ENCODE peak calls at places on chromosomes 12 and 14, in eight cellular contexts. L is GM23248, I is GM23338, P is hepatocyte, E is PC-3, A is HepG2, C is astrocyte, M is fibroblast of lung. F is an unnamed sample.

GRCh38 chr12:103130564-103130963 is 173.1 kb downstream of the ASCL1 start:
- DNase-seq in L (no peak), I (no peak), E (no peak), A (no peak), C (no peak), M (no peak), P (no peak), F (no peak)

GRCh38 chr12:21165048-21165447 is 34.1 kb downstream of the SLCO1B1 start:
- DNase-seq in M (no peak), E (no peak), C (no peak), L (no peak), I (no peak), P (no peak), A (no peak), F (no peak)

GRCh38 chr12:42172811-42173210 is 28.1 kb upstream of the GXYLT1 start:
- DNase-seq in A (no peak), P (no peak), L (no peak), C (no peak), M (no peak), I (no peak), E (no peak), F (no peak)

GRCh38 chr14:102419276-102419675 is 56.5 kb downstream of the TECPR2 start:
- DNase-seq in I (no peak), M (no peak), E (no peak), P (no peak), C (no peak), L (no peak), A (no peak), F (no peak)

GRCh38 chr12:77796775-77797174 is 33.9 kb upstream of the NAV3 start:
- DNase-seq in I (no peak), A (no peak), P (no peak), E (peak; percentile 70), M (peak; percentile 70), C (peak; percentile 75), L (peak; percentile 41), F (no peak)

GRCh38 chr12:3077572-3078081 is 448 bp downstream of the TSPAN9 start:
- DNase-seq in E (no peak), C (peak; percentile 28), M (peak; percentile 85), I (peak; percentile 42), P (peak; percentile 37), A (no peak), L (peak; percentile 47), F (no peak)

GRCh38 chr12:101892794-101893193 is 15.4 kb downstream of the DRAM1 start:
- DNase-seq in C (no peak), L (no peak), P (no peak), M (no peak), I (no peak), A (no peak), E (no peak), F (no peak)

GRCh38 chr14:46490150-46490769 is 161.3 kb downstream of the RPL10L start:
- DNase-seq in L (no peak), M (no peak), I (peak; percentile 80), C (peak; percentile 1), A (peak; percentile 2), E (peak; percentile 55), P (peak; percentile 60), F (peak; percentile 71)

GRCh38 chr12:121975029-121975428 is 46.7 kb upstream of the BCL7A start:
- DNase-seq in P (no peak), I (no peak), M (no peak), L (no peak), A (no peak), E (no peak), C (no peak), F (no peak)

GRCh38 chr14:101683365-101683764 is 78.1 kb upstream of the PPP2R5C start:
- DNase-seq in C (no peak), E (no peak), I (no peak), M (no peak), P (no peak), L (no peak), A (no peak), F (no peak)

GRCh38 chr12:2101798-2102197 is 49.0 kb downstream of the CACNA1C start:
- DNase-seq in M (no peak), L (peak; percentile 66), P (no peak), C (no peak), A (no peak), E (no peak), I (no peak), F (no peak)

GRCh38 chr12:101108130-101108529 is 101.9 kb downstream of the SLC5A8 start:
- DNase-seq in I (peak; percentile 45), P (no peak), E (no peak), C (no peak), M (no peak), A (peak; percentile 15), L (no peak), F (peak; percentile 9)

GRCh38 chr14:89121961-89122675 is 294.9 kb downstream of the FOXN3 start:
- DNase-seq in P (no peak), C (no peak), I (peak; percentile 89), E (no peak), A (no peak), M (no peak), L (no peak), F (no peak)

GRCh38 chr14:103141117-103141796 is 18.0 kb downstream of the TNFAIP2 start:
- DNase-seq in L (peak; percentile 60), E (peak; percentile 76), C (no peak), P (peak; percentile 46), M (peak; percentile 61), I (peak; percentile 97), A (peak; percentile 54), F (peak; percentile 45)

GRCh38 chr12:76757694-76758093 is 6.2 kb upstream of the ZDHHC17 start:
- DNase-seq in E (no peak), A (no peak), M (no peak), C (peak; percentile 25), I (no peak), P (no peak), L (peak; percentile 57), F (no peak)

GRCh38 chr14:60349663-60350365 is 100.8 kb downstream of the PPM1A start:
- DNase-seq in I (peak; percentile 83), E (peak; percentile 90), L (peak; percentile 70), A (peak; percentile 21), M (peak; percentile 71), P (peak; percentile 61), C (peak; percentile 19), F (peak; percentile 55)

DNA sequence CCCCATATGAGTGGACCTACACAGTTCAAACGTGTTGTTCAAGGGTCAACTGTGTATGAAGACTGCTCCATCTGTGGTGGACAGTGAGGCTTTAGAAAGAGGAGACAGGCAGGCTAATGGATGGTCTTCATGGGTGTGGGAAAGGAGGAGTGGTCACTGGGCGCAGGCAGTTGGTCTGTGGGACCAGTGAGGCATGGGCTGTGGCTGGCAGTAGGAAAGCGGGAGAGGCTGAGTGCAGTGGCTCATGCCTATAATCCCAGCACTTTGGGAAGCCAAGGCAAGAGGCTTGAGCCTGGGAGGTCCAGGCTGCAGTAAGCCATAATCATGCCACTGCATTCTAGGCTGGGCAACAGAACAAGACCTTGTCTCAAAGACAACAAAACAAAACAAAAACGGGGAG is 2.0 kb upstream of the NR4A1 start:
- DNase-seq in C (no peak), E (no peak), P (no peak), A (no peak), I (no peak), L (no peak), M (no peak), F (peak; percentile 5)
- H3K27me3 ChIP-seq in C (no peaks in the 10 kb centered on the region), E (no peaks in the 10 kb centered on the region), P (no peaks in the 10 kb centered on the region), A (no peaks in the 10 kb centered on the region), I (peaks cover 51% of the 10 kb centered on the region), L (no peaks in the 10 kb centered on the region), M (no peaks in the 10 kb centered on the region), F (no peaks in the 10 kb centered on the region)

GRCh38 chr12:11732760-11733159 is 83.3 kb downstream of the ETV6 start:
- DNase-seq in M (no peak), L (no peak), I (no peak), C (no peak), E (no peak), P (no peak), A (no peak), F (no peak)

GRCh38 chr12:11732023-11732422 is 82.5 kb downstream of the ETV6 start:
- DNase-seq in C (no peak), P (no peak), A (no peak), L (no peak), I (no peak), E (no peak), M (no peak), F (peak; percentile 72)

GRCh38 chr12:11730299-11731041 is 81.0 kb downstream of the ETV6 start:
- DNase-seq in L (no peak), I (peak; percentile 41), E (peak; percentile 74), M (no peak), C (no peak), A (no peak), P (peak; percentile 72), F (no peak)

GRCh38 chr12:11731042-11731357 is 81.5 kb downstream of the ETV6 start:
- DNase-seq in M (no peak), A (no peak), L (no peak), C (no peak), I (no peak), P (no peak), E (no peak), F (no peak)

GRCh38 chr12:11731455-11731854 is 82.0 kb downstream of the ETV6 start:
- DNase-seq in L (peak; percentile 64), C (peak; percentile 78), E (peak; percentile 54), I (no peak), P (no peak), A (no peak), M (no peak), F (peak; percentile 34)
- H2AFZ ChIP-seq in L (no peak overlapping the region), C (no peak overlapping the region), E (no peak overlapping the region), I (no peak overlapping the region), P (no peak overlapping the region), A (no peak overlapping the region), M (no peak overlapping the region), F (peak overlapping the region; percentile 38)

GRCh38 chr14:36509056-36509917 is 10.7 kb downstream of the NKX2-1 start:
- DNase-seq in A (no peak), C (no peak), P (no peak), M (no peak), E (no peak), I (peak; percentile 42), L (no peak), F (no peak)
- TF ChIP-seq EZH2 in A (no peak), C (no peak), P (peak; percentile 91), M (no peak), E (no peak), I (peak; percentile 80), L (no peak), F (no peak)

DNA sequence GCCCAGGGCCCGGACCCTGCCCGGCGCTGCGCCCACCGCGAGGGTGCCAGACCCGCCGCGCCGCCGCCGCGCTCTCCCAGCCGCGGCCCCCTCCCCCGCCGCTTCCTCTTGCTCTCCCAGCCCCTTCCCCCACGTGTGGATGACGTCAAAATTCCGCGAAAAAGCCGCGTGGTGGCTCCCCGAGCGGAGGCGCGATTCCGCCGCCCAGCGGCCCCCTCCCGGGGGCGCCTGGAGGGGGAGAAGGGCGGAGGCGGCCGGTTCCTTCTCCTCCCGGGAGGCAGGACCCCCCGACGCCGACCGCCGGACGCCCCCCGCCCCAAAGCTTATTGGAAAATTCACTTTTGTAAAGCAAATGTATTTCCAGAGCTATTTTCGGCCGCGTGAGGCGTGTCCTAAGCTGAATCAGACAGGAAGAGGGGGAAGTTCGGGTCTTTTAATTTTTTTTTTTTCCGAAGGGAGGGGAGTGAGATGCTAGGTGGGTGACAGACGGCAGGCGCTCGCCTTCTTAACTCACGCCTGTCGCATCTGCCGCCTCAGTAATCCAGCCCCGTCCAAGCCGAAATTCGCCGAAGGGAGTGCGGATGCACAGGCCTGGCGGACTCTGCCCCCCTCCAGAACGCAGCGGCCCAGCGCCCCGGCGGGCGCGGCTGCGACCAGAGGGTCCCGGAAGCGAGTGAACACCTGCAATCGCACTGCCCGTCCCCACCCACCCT is 4.1 kb upstream of the CCND2 start:
- DNase-seq in C (peak; percentile 26), L (peak; percentile 33), I (peak; percentile 96), E (no peak), P (peak; percentile 92), A (no peak), M (peak; percentile 71), F (peak; percentile 89)
- H3K27me3 ChIP-seq in C (peaks cover 68% of the 10 kb centered on the region), L (peaks cover 88% of the 10 kb centered on the region), I (peaks cover 35% of the 10 kb centered on the region), E (peaks cover 87% of the 10 kb centered on the region), P (peaks cover 29% of the 10 kb centered on the region), A (peaks cover 75% of the 10 kb centered on the region), M (peaks cover 78% of the 10 kb centered on the region), F (peaks cover 45% of the 10 kb centered on the region)